ENCODE peak calls at places on chromosomes 5 and 9, in four cellular contexts. Q is lower lobe of right lung; Z is activated gamma-delta T cell treated with anti-CD3 and anti-CD28 coated beads, Interleukin-2, amount 50 U/mL, for 16 hours; N is stimulated activated naive CD8-positive, alpha-beta T cell treated with anti-CD3 and anti-CD28 coated beads, Interleukin-15, Interleukin-2, amounts not matched to agents 100 U/mL and 50 U/mL, for 24 hours. M is an unnamed sample.

GRCh38 chr5:110251366-110251765 is 475.1 kb downstream of the TMEM232 start:
- DNase-seq in Q (no peak), Z (no peak), N (no peak), M (no peak)

GRCh38 chr5:53433036-53433435 is 47.4 kb upstream of the FST start:
- DNase-seq in Q (no peak), Z (no peak), N (no peak), M (no peak)

GRCh38 chr9:133703571-133704399 is 34.4 kb downstream of the SARDH start:
- DNase-seq in Q (no peak), Z (no peak), N (no peak), M (no peak)

GRCh38 chr5:173623789-173624188 is 7.3 kb upstream of the BOD1 start:
- DNase-seq in Q (no peak), Z (no peak), N (no peak), M (no peak)

GRCh38 chr5:40405985-40406384 is 273.7 kb upstream of the PTGER4 start:
- DNase-seq in Q (no peak), Z (no peak), N (no peak), M (no peak)

GRCh38 chr9:88258012-88258411 is 119.7 kb upstream of the SPATA31C2 start:
- DNase-seq in Q (no peak), Z (no peak), N (no peak), M (no peak)

GRCh38 chr5:59583151-59583809 is 310.2 kb downstream of the PDE4D start:
- DNase-seq in Q (no peak), Z (no peak), N (no peak), M (no peak)

GRCh38 chr5:39194466-39195136 is 24.8 kb downstream of the FYB1 start:
- DNase-seq in Q (no peak), Z (no peak), N (no peak), M (no peak)

GRCh38 chr9:133563286-133564213 is 29.0 kb downstream of the ADAMTSL2 start:
- DNase-seq in Q (no peak), Z (no peak), N (no peak), M (no peak)